ENCODE peak calls at places on chromosome 5, in six cellular contexts. E is activated gamma-delta T cell treated with Interleukin-2 at 50 U/mL for 16 hours; S is Calu3; T is stimulated activated CD8-positive, alpha-beta memory T cell treated with anti-CD3 and anti-CD28 coated beads, Interleukin-4, amount 100 ng/mL, for 4 hours; P is fibroblast of mammary gland; N is body of pancreas. G is an unnamed sample.

GRCh38 chr5:56259002-56259511 is 25.9 kb upstream of the ANKRD55 start:
- DNase-seq in N (no peak), E (no peak), T (no peak), P (peak), S (no peak), G (no peak)

GRCh38 chr5:28249771-28250415 is 1211.5 kb upstream of the CDH9 start:
- DNase-seq in E (no peak), S (no peak), P (no peak), T (no peak), N (no peak), G (no peak)

GRCh38 chr5:148469446-148470062 is 85.8 kb downstream of the FBXO38 start:
- DNase-seq in E (no peak), P (peak), S (no peak), T (no peak), N (no peak), G (no peak)

GRCh38 chr5:138264183-138264582 is 10.2 kb downstream of the GFRA3 start:
- DNase-seq in P (no peak), E (no peak), S (no peak), T (no peak), N (no peak), G (no peak)

GRCh38 chr5:14768838-14769365 is 102.7 kb downstream of the ANKH start:
- DNase-seq in P (no peak), T (no peak), N (no peak), S (no peak), E (no peak), G (no peak)

GRCh38 chr5:150559701-150560100 is 51.8 kb downstream of the NDST1 start:
- DNase-seq in P (peak), S (no peak), N (no peak), E (no peak), T (no peak), G (no peak)

GRCh38 chr5:139660916-139661814 is 13.0 kb downstream of the CXXC5 start:
- DNase-seq in E (peak), P (peak), N (peak), T (no peak), S (peak), G (no peak)

GRCh38 chr5:122164070-122164435 is 34.7 kb downstream of the ZNF474 start:
- DNase-seq in P (no peak), E (no peak), T (no peak), S (no peak), N (no peak), G (no peak)

GRCh38 chr5:16507716-16508115 is 42.1 kb upstream of the ZNF622 start:
- DNase-seq in P (no peak), E (no peak), S (no peak), N (no peak), T (no peak), G (no peak)

GRCh38 chr5:68285857-68286611 is 70.5 kb downstream of the PIK3R1 start:
- DNase-seq in N (no peak), P (peak), E (no peak), S (no peak), T (no peak), G (no peak)

G was measured in NCI-H1417 treated with DMSO at 0.1 percent for 48 hours.